ENCODE peak calls at places on chromosomes 12 and 14, in seven cellular contexts. K is SK-MEL-5; Y is LoVo; F is posterior cingulate gyrus; S is NCI-H2081; L is stimulated activated CD8-positive, alpha-beta memory T cell treated with anti-CD3 and anti-CD28 coated beads, Interleukin-15, amount 100 ng/mL, for 1 hour; E is hypothalamus. M is an unnamed sample.

GRCh38 chr12:62522984-62523383 is 56.4 kb downstream of the MON2 start:
- DNase-seq in Y (no peak), E (no peak), S (no peak), K (peak; percentile 25), F (no peak), L (no peak), M (no peak)

GRCh38 chr12:14949631-14950030 is 11.3 kb upstream of the ERP27 start:
- DNase-seq in L (no peak), Y (no peak), F (no peak), S (no peak), E (no peak), K (no peak), M (no peak)

GRCh38 chr12:88472248-88472647 is 108.0 kb downstream of the KITLG start:
- DNase-seq in E (no peak), L (no peak), Y (no peak), S (no peak), F (no peak), K (no peak), M (no peak)

GRCh38 chr12:9237286-9237685 is 29.1 kb upstream of the PZP start:
- DNase-seq in Y (no peak), S (no peak), F (no peak), E (no peak), K (no peak), L (no peak), M (no peak)

GRCh38 chr12:43407816-43408645 is 144.0 kb downstream of the ADAMTS20 start:
- DNase-seq in Y (no peak), E (no peak), L (no peak), K (no peak), F (no peak), S (no peak), M (no peak)

GRCh38 chr14:106518054-106518943 is 991.9 kb downstream of the TMEM121 start:
- DNase-seq in E (no peak), F (no peak), S (no peak), K (peak; percentile 58), Y (no peak), L (peak; percentile 80), M (peak; percentile 53)

GRCh38 chr14:77043177-77043983 is 14.9 kb upstream of the IRF2BPL start:
- DNase-seq in K (peak; percentile 94), Y (no peak), L (no peak), F (no peak), S (no peak), E (no peak), M (no peak)

GRCh38 chr14:69154779-69155178 is 1.9 kb upstream of the DCAF5 start:
- DNase-seq in E (no peak), K (peak; percentile 79), F (no peak), L (no peak), S (peak; percentile 13), Y (no peak), M (no peak)

GRCh38 chr12:96141216-96141944 is 52.8 kb upstream of the ELK3 start:
- DNase-seq in E (no peak), S (no peak), F (no peak), K (no peak), Y (no peak), L (no peak), M (no peak)

GRCh38 chr12:116773276-116773731 is 35.2 kb downstream of the RNFT2 start:
- DNase-seq in S (no peak), L (no peak), F (no peak), E (no peak), Y (no peak), K (peak; percentile 88), M (no peak)

GRCh38 chr14:101360045-101360931 is 201.0 kb upstream of the DIO3 start:
- DNase-seq in E (no peak), F (no peak), K (no peak), Y (no peak), S (no peak), L (no peak), M (no peak)

GRCh38 chr14:50064993-50065392 is 51.4 kb downstream of the VCPKMT start:
- DNase-seq in Y (no peak), L (no peak), S (no peak), F (no peak), K (peak; percentile 96), E (no peak), M (no peak)